ENCODE peak calls at places on chromosomes 5 and 9, in four cellular contexts. M is H1, X is HepG2, J is GM12878. Q is an unnamed sample.

GRCh38 chr5:143170104-143170503 is 233.4 kb downstream of the NR3C1 start:
- DNase-seq in M (no peak), X (no peak), J (no peak), Q (no peak)

GRCh38 chr5:148998174-148998797 is 64.6 kb downstream of the SH3TC2 start:
- DNase-seq in M (no peak), X (peak; percentile 38), J (no peak), Q (peak; percentile 32)

GRCh38 chr5:40479939-40480338 is 199.8 kb upstream of the PTGER4 start:
- DNase-seq in M (no peak), X (no peak), J (no peak), Q (no peak)

GRCh38 chr5:146040559-146040958 is 64.8 kb downstream of the PLAC8L1 start:
- DNase-seq in M (no peak), X (no peak), J (no peak), Q (no peak)

GRCh38 chr5:124583469-124584350 is 162.7 kb downstream of the ZNF608 start:
- DNase-seq in M (no peak), X (peak; percentile 65), J (peak; percentile 89), Q (no peak)

GRCh38 chr5:179259731-179260323 is 85.4 kb downstream of the ADAMTS2 start:
- DNase-seq in M (peak; percentile 39), X (no peak), J (no peak), Q (no peak)

GRCh38 chr9:6096821-6097220 is 81.4 kb upstream of the RANBP6 start:
- DNase-seq in M (no peak), X (no peak), J (no peak), Q (no peak)

GRCh38 chr5:97127727-97128126 is 14.7 kb downstream of the LIX1 start:
- DNase-seq in M (no peak), X (no peak), J (no peak), Q (no peak)

GRCh38 chr5:78893959-78894676 is 91.0 kb downstream of the ARSB start:
- DNase-seq in M (no peak), X (no peak), J (no peak), Q (no peak)

GRCh38 chr9:121318631-121319393 is 50.9 kb downstream of the GSN start:
- DNase-seq in M (no peak), X (no peak), J (no peak), Q (no peak)

GRCh38 chr5:149410721-149411432 is 31.8 kb upstream of the IL17B start:
- DNase-seq in M (no peak), X (peak; percentile 30), J (no peak), Q (no peak)

GRCh38 chr5:36373527-36374086 is 71.9 kb upstream of the RANBP3L start:
- DNase-seq in M (no peak), X (peak; percentile 62), J (no peak), Q (no peak)

GRCh38 chr5:170623576-170624181 is 119.9 kb downstream of the KCNIP1 start:
- DNase-seq in M (peak; percentile 79), X (peak; percentile 20), J (no peak), Q (peak; percentile 59)

GRCh38 chr5:17187401-17187800 is 30.0 kb upstream of the BASP1 start:
- DNase-seq in M (no peak), X (no peak), J (no peak), Q (no peak)

GRCh38 chr9:127714020-127714835 is 1.2 kb downstream of the PTRH1 start:
- DNase-seq in M (no peak), X (no peak), J (no peak), Q (no peak)

GRCh38 chr5:125679522-125679921 is 743.7 kb upstream of the GRAMD2B start:
- DNase-seq in M (no peak), X (peak; percentile 10), J (no peak), Q (no peak)

DNA sequence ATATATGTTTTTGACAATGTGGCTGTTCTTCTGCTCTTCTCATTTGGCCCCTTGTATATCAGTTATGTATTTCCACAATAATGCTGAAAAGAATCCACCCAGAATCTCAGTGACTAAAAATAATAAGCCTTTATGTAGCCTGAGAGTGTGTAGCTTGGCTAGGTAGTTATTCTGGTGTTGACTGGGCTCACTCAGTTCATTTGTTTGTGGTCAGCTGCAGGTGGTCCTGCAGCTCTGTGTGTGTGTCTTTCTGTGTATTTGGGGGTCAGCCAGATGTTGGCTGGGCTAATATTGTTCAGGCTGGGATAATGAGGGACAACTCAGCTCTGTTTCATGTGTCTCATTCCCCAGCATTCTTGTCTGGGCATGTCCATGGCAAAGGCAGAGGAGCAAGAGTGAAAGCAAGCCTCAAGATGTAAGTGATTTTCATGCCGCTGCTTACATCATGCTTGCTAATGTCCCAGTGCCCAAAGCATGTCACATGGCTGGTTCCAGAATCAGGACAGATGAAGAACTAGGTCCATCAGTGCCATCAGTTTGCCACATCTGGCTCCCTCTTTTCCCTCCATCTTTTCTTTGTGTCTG is 162.8 kb downstream of the KCTD16 start:
- DNase-seq in M (no peak), X (no peak), J (peak; percentile 11), Q (no peak)
- TF ChIP-seq SUZ12 in M (no peak), X (no peak), J (no peak), Q (no peak)

GRCh38 chr9:120187758-120188157 is 392.2 kb downstream of the CDK5RAP2 start:
- DNase-seq in M (no peak), X (no peak), J (no peak), Q (no peak)
- H3K4me1 ChIP-seq in M (peaks cover 4% of the 10 kb centered on the region), X (no peaks in the 10 kb centered on the region), J (no peaks in the 10 kb centered on the region), Q (no peaks in the 10 kb centered on the region)

DNA sequence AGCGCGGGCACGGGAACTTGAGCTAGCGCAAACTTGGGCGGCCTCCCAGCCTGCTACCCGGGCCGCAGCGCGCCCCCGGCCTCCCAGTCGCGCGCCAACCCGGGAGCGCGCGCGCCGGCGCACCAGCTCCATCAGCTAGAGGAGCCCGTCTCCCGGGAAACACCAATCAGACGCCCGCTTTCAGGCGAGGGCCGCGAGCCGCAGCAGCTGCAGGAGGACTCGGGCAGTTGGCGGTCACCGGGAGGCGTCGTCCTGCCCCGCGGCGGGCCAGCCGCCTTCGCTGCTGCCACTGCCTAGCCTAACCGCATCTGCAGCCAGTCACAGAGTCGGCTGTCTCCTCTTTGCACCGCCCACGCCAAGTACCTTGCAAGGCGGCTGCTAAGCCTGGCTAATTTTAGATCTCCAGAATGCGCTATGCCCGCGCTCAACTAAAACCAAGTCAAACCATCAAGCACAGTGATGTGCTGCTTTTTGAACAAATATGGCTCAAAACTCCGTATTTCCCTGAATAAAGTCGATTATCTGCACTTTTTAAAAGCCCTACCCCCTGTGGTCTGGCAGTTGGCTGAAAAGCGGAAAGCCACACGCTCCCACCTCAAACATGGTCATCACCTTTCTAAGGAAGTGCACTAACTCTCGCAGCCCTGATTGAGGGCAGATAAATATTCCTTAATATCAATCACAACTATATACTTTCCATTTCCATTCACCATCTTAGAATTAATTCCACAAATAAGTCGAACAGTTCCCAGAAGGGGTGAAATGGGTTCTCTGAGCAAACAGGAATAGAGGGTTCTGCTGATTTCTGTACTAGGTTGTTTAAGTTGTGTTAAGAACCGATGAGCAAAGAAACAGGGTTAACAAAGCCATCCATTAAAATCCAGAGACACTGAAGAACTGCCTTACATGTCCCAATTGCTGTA is 221.8 kb downstream of the MEF2C start:
- DNase-seq in M (peak; percentile 92), X (no peak), J (no peak), Q (peak; percentile 72)
- TF ChIP-seq SUZ12 in M (peak; percentile 37), X (no peak), J (peak; percentile 61), Q (no peak)

DNA sequence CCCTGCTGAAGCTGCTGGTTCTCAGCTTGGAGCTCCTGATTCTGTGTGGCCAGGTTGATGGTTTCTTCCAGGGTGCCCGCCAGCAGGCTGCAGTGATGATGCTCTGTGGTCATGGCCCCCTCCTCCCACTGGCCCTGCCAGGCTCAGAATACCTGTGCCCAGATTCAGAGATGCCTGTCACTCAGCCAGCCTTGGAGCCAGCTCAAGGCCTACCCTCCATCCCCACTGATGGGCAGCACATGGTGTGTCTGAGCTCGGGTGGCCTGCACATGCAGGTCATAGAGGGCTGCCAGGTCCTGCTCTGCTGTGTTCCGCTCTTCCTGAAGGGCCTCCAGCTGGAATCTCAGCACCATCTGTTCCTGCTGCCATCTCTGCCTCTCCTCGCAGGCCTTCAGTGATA is 5.4 kb downstream of the SLC35A4 start:
- DNase-seq in M (no peak), X (no peak), J (no peak), Q (no peak)
- H3K4me1 ChIP-seq in M (peaks cover 6% of the 10 kb centered on the region), X (peaks cover 34% of the 10 kb centered on the region), J (peaks cover 41% of the 10 kb centered on the region), Q (peaks cover 11% of the 10 kb centered on the region)

GRCh38 chr5:132224721-132225120 is 2.9 kb downstream of the P4HA2 start:
- DNase-seq in M (no peak), X (no peak), J (no peak), Q (no peak)
- TF ChIP-seq SUZ12 in M (no peak), X (no peak), J (no peak), Q (no peak)

GRCh38 chr5:34659168-34659567 is 3.0 kb downstream of the RAI14 start:
- DNase-seq in M (no peak), X (no peak), J (no peak), Q (no peak)

GRCh38 chr5:34656700-34657549 is 797 bp downstream of the RAI14 start:
- DNase-seq in M (no peak), X (no peak), J (no peak), Q (no peak)

GRCh38 chr5:34656001-34656699 is at the start of gene RAI14:
- DNase-seq in M (peak; percentile 86), X (peak; percentile 41), J (no peak), Q (no peak)

GRCh38 chr5:34658023-34658422 is 1.9 kb downstream of the RAI14 start:
- DNase-seq in M (no peak), X (peak; percentile 10), J (no peak), Q (no peak)

GRCh38 chr5:34657550-34657921 is 1.4 kb downstream of the RAI14 start:
- DNase-seq in M (no peak), X (peak; percentile 16), J (no peak), Q (no peak)
- H3K4me1 ChIP-seq in M (peaks cover 20% of the 10 kb centered on the region), X (peaks cover 25% of the 10 kb centered on the region), J (no peaks in the 10 kb centered on the region), Q (no peaks in the 10 kb centered on the region)

Q was measured in NT2/D1.